ENCODE peak calls at places on chromosomes 1 and 21, in six cellular contexts. One of them, this sample, is unnamed.

GRCh38 chr1:172874950-172875349 is 175.8 kb downstream of the TNFSF18 start:
- DNase-seq in ACHN: no peak
- DNase-seq in stimulated activated CD8-positive, alpha-beta memory T cell treated with anti-CD3 and anti-CD28 coated beads, Interleukin-7, amount 100 ng/mL, for 1 hour: no peak
- DNase-seq in MM.1S: peak; percentile 77
- DNase-seq in activated CD4-positive, alpha-beta T cell treated with anti-CD3 and anti-CD28 coated beads, Interleukin-2, amount 50 U/mL, for 24 hours: peak; percentile 17
- DNase-seq in uterus: no peak
- DNase-seq in this sample: no peak

GRCh38 chr1:30735124-30735523 is 11.7 kb upstream of the MATN1 start:
- DNase-seq in stimulated activated CD8-positive, alpha-beta memory T cell treated with anti-CD3 and anti-CD28 coated beads, Interleukin-7, amount 100 ng/mL, for 1 hour: no peak
- DNase-seq in ACHN: no peak
- DNase-seq in activated CD4-positive, alpha-beta T cell treated with anti-CD3 and anti-CD28 coated beads, Interleukin-2, amount 50 U/mL, for 24 hours: no peak
- DNase-seq in MM.1S: no peak
- DNase-seq in uterus: no peak
- DNase-seq in this sample: no peak

GRCh38 chr1:11960710-11961109 is 19.5 kb upstream of the MFN2 start:
- DNase-seq in uterus: no peak
- DNase-seq in stimulated activated CD8-positive, alpha-beta memory T cell treated with anti-CD3 and anti-CD28 coated beads, Interleukin-7, amount 100 ng/mL, for 1 hour: no peak
- DNase-seq in MM.1S: no peak
- DNase-seq in ACHN: no peak
- DNase-seq in activated CD4-positive, alpha-beta T cell treated with anti-CD3 and anti-CD28 coated beads, Interleukin-2, amount 50 U/mL, for 24 hours: no peak
- DNase-seq in this sample: no peak

GRCh38 chr1:160030657-160031367 is 978 bp downstream of the PIGM start:
- DNase-seq in activated CD4-positive, alpha-beta T cell treated with anti-CD3 and anti-CD28 coated beads, Interleukin-2, amount 50 U/mL, for 24 hours: peak; percentile 5
- DNase-seq in uterus: no peak
- DNase-seq in ACHN: peak; percentile 10
- DNase-seq in stimulated activated CD8-positive, alpha-beta memory T cell treated with anti-CD3 and anti-CD28 coated beads, Interleukin-7, amount 100 ng/mL, for 1 hour: no peak
- DNase-seq in MM.1S: peak; percentile 24
- DNase-seq in this sample: peak; percentile 16

GRCh38 chr1:60875139-60875538 is 207.2 kb upstream of the NFIA start:
- DNase-seq in activated CD4-positive, alpha-beta T cell treated with anti-CD3 and anti-CD28 coated beads, Interleukin-2, amount 50 U/mL, for 24 hours: no peak
- DNase-seq in ACHN: no peak
- DNase-seq in stimulated activated CD8-positive, alpha-beta memory T cell treated with anti-CD3 and anti-CD28 coated beads, Interleukin-7, amount 100 ng/mL, for 1 hour: no peak
- DNase-seq in MM.1S: no peak
- DNase-seq in uterus: no peak
- DNase-seq in this sample: no peak

GRCh38 chr1:101260531-101260930 is 23.7 kb downstream of the S1PR1 start:
- DNase-seq in activated CD4-positive, alpha-beta T cell treated with anti-CD3 and anti-CD28 coated beads, Interleukin-2, amount 50 U/mL, for 24 hours: no peak
- DNase-seq in MM.1S: no peak
- DNase-seq in uterus: no peak
- DNase-seq in ACHN: no peak
- DNase-seq in stimulated activated CD8-positive, alpha-beta memory T cell treated with anti-CD3 and anti-CD28 coated beads, Interleukin-7, amount 100 ng/mL, for 1 hour: no peak
- DNase-seq in this sample: no peak

GRCh38 chr1:14303011-14303410 is 295.5 kb upstream of the KAZN start:
- DNase-seq in activated CD4-positive, alpha-beta T cell treated with anti-CD3 and anti-CD28 coated beads, Interleukin-2, amount 50 U/mL, for 24 hours: no peak
- DNase-seq in ACHN: peak; percentile 16
- DNase-seq in MM.1S: no peak
- DNase-seq in stimulated activated CD8-positive, alpha-beta memory T cell treated with anti-CD3 and anti-CD28 coated beads, Interleukin-7, amount 100 ng/mL, for 1 hour: no peak
- DNase-seq in uterus: no peak
- DNase-seq in this sample: no peak

GRCh38 chr1:109788695-109789521 is 25.2 kb upstream of the EPS8L3 start:
- DNase-seq in stimulated activated CD8-positive, alpha-beta memory T cell treated with anti-CD3 and anti-CD28 coated beads, Interleukin-7, amount 100 ng/mL, for 1 hour: no peak
- DNase-seq in uterus: peak; percentile 13
- DNase-seq in activated CD4-positive, alpha-beta T cell treated with anti-CD3 and anti-CD28 coated beads, Interleukin-2, amount 50 U/mL, for 24 hours: no peak
- DNase-seq in ACHN: peak; percentile 30
- DNase-seq in MM.1S: no peak
- DNase-seq in this sample: peak; percentile 50

GRCh38 chr1:97796716-97797115 is 124.1 kb downstream of the DPYD start:
- DNase-seq in stimulated activated CD8-positive, alpha-beta memory T cell treated with anti-CD3 and anti-CD28 coated beads, Interleukin-7, amount 100 ng/mL, for 1 hour: no peak
- DNase-seq in MM.1S: no peak
- DNase-seq in activated CD4-positive, alpha-beta T cell treated with anti-CD3 and anti-CD28 coated beads, Interleukin-2, amount 50 U/mL, for 24 hours: no peak
- DNase-seq in ACHN: no peak
- DNase-seq in uterus: no peak
- DNase-seq in this sample: no peak

GRCh38 chr1:36508257-36508656 is 25.5 kb upstream of the CSF3R start:
- DNase-seq in uterus: no peak
- DNase-seq in ACHN: no peak
- DNase-seq in activated CD4-positive, alpha-beta T cell treated with anti-CD3 and anti-CD28 coated beads, Interleukin-2, amount 50 U/mL, for 24 hours: no peak
- DNase-seq in MM.1S: no peak
- DNase-seq in stimulated activated CD8-positive, alpha-beta memory T cell treated with anti-CD3 and anti-CD28 coated beads, Interleukin-7, amount 100 ng/mL, for 1 hour: no peak
- DNase-seq in this sample: no peak

GRCh38 chr1:201475915-201476669 is 7.1 kb upstream of the PHLDA3 start:
- DNase-seq in MM.1S: no peak
- DNase-seq in uterus: no peak
- DNase-seq in ACHN: no peak
- DNase-seq in stimulated activated CD8-positive, alpha-beta memory T cell treated with anti-CD3 and anti-CD28 coated beads, Interleukin-7, amount 100 ng/mL, for 1 hour: no peak
- DNase-seq in activated CD4-positive, alpha-beta T cell treated with anti-CD3 and anti-CD28 coated beads, Interleukin-2, amount 50 U/mL, for 24 hours: no peak
- DNase-seq in this sample: no peak

GRCh38 chr1:20604678-20605077 is 15.8 kb downstream of the CDA start:
- DNase-seq in activated CD4-positive, alpha-beta T cell treated with anti-CD3 and anti-CD28 coated beads, Interleukin-2, amount 50 U/mL, for 24 hours: no peak
- DNase-seq in stimulated activated CD8-positive, alpha-beta memory T cell treated with anti-CD3 and anti-CD28 coated beads, Interleukin-7, amount 100 ng/mL, for 1 hour: no peak
- DNase-seq in MM.1S: no peak
- DNase-seq in ACHN: no peak
- DNase-seq in uterus: no peak
- DNase-seq in this sample: no peak

GRCh38 chr1:115113781-115114180 is 24.5 kb upstream of the TSPAN2 start:
- DNase-seq in ACHN: no peak
- DNase-seq in MM.1S: no peak
- DNase-seq in uterus: no peak
- DNase-seq in stimulated activated CD8-positive, alpha-beta memory T cell treated with anti-CD3 and anti-CD28 coated beads, Interleukin-7, amount 100 ng/mL, for 1 hour: no peak
- DNase-seq in activated CD4-positive, alpha-beta T cell treated with anti-CD3 and anti-CD28 coated beads, Interleukin-2, amount 50 U/mL, for 24 hours: no peak
- DNase-seq in this sample: no peak

GRCh38 chr1:50747394-50747793 is 212.7 kb downstream of the FAF1 start:
- DNase-seq in ACHN: no peak
- DNase-seq in MM.1S: no peak
- DNase-seq in stimulated activated CD8-positive, alpha-beta memory T cell treated with anti-CD3 and anti-CD28 coated beads, Interleukin-7, amount 100 ng/mL, for 1 hour: no peak
- DNase-seq in uterus: no peak
- DNase-seq in activated CD4-positive, alpha-beta T cell treated with anti-CD3 and anti-CD28 coated beads, Interleukin-2, amount 50 U/mL, for 24 hours: no peak
- DNase-seq in this sample: no peak

GRCh38 chr1:209072481-209072880 is 511.0 kb upstream of the CAMK1G start:
- DNase-seq in activated CD4-positive, alpha-beta T cell treated with anti-CD3 and anti-CD28 coated beads, Interleukin-2, amount 50 U/mL, for 24 hours: no peak
- DNase-seq in stimulated activated CD8-positive, alpha-beta memory T cell treated with anti-CD3 and anti-CD28 coated beads, Interleukin-7, amount 100 ng/mL, for 1 hour: no peak
- DNase-seq in MM.1S: no peak
- DNase-seq in ACHN: no peak
- DNase-seq in uterus: no peak
- DNase-seq in this sample: no peak

GRCh38 chr1:19811206-19811851 is 3.8 kb downstream of the RNF186 start:
- DNase-seq in MM.1S: peak; percentile 50
- DNase-seq in stimulated activated CD8-positive, alpha-beta memory T cell treated with anti-CD3 and anti-CD28 coated beads, Interleukin-7, amount 100 ng/mL, for 1 hour: peak; percentile 13
- DNase-seq in ACHN: peak; percentile 48
- DNase-seq in uterus: no peak
- DNase-seq in activated CD4-positive, alpha-beta T cell treated with anti-CD3 and anti-CD28 coated beads, Interleukin-2, amount 50 U/mL, for 24 hours: peak; percentile 27
- DNase-seq in this sample: peak; percentile 32

GRCh38 chr1:85465099-85465790 is at the start of gene DDAH1:
- DNase-seq in uterus: peak; percentile 50
- DNase-seq in activated CD4-positive, alpha-beta T cell treated with anti-CD3 and anti-CD28 coated beads, Interleukin-2, amount 50 U/mL, for 24 hours: no peak
- DNase-seq in ACHN: peak; percentile 72
- DNase-seq in MM.1S: peak; percentile 70
- DNase-seq in stimulated activated CD8-positive, alpha-beta memory T cell treated with anti-CD3 and anti-CD28 coated beads, Interleukin-7, amount 100 ng/mL, for 1 hour: no peak
- DNase-seq in this sample: peak; percentile 87

GRCh38 chr21:29520146-29520545 is 221.4 kb downstream of the BACH1 start:
- DNase-seq in MM.1S: no peak
- DNase-seq in ACHN: no peak
- DNase-seq in uterus: no peak
- DNase-seq in stimulated activated CD8-positive, alpha-beta memory T cell treated with anti-CD3 and anti-CD28 coated beads, Interleukin-7, amount 100 ng/mL, for 1 hour: no peak
- DNase-seq in activated CD4-positive, alpha-beta T cell treated with anti-CD3 and anti-CD28 coated beads, Interleukin-2, amount 50 U/mL, for 24 hours: no peak
- DNase-seq in this sample: no peak

GRCh38 chr1:2112280-2112701 is 62.1 kb downstream of the PRKCZ start:
- DNase-seq in uterus: no peak
- DNase-seq in activated CD4-positive, alpha-beta T cell treated with anti-CD3 and anti-CD28 coated beads, Interleukin-2, amount 50 U/mL, for 24 hours: no peak
- DNase-seq in ACHN: no peak
- DNase-seq in MM.1S: no peak
- DNase-seq in stimulated activated CD8-positive, alpha-beta memory T cell treated with anti-CD3 and anti-CD28 coated beads, Interleukin-7, amount 100 ng/mL, for 1 hour: no peak
- DNase-seq in this sample: no peak

GRCh38 chr1:33435096-33435820 is 4.4 kb upstream of the PHC2 start:
- DNase-seq in ACHN: no peak
- DNase-seq in activated CD4-positive, alpha-beta T cell treated with anti-CD3 and anti-CD28 coated beads, Interleukin-2, amount 50 U/mL, for 24 hours: no peak
- DNase-seq in uterus: no peak
- DNase-seq in stimulated activated CD8-positive, alpha-beta memory T cell treated with anti-CD3 and anti-CD28 coated beads, Interleukin-7, amount 100 ng/mL, for 1 hour: no peak
- DNase-seq in MM.1S: no peak
- DNase-seq in this sample: no peak

GRCh38 chr1:185170291-185170848 is 13.4 kb downstream of the SWT1 start:
- DNase-seq in ACHN: peak; percentile 77
- DNase-seq in uterus: no peak
- DNase-seq in activated CD4-positive, alpha-beta T cell treated with anti-CD3 and anti-CD28 coated beads, Interleukin-2, amount 50 U/mL, for 24 hours: peak; percentile 34
- DNase-seq in stimulated activated CD8-positive, alpha-beta memory T cell treated with anti-CD3 and anti-CD28 coated beads, Interleukin-7, amount 100 ng/mL, for 1 hour: no peak
- DNase-seq in MM.1S: peak; percentile 76
- DNase-seq in this sample: peak; percentile 79

GRCh38 chr21:45845790-45846130 is 135.8 kb upstream of the COL6A1 start:
- DNase-seq in stimulated activated CD8-positive, alpha-beta memory T cell treated with anti-CD3 and anti-CD28 coated beads, Interleukin-7, amount 100 ng/mL, for 1 hour: no peak
- DNase-seq in activated CD4-positive, alpha-beta T cell treated with anti-CD3 and anti-CD28 coated beads, Interleukin-2, amount 50 U/mL, for 24 hours: no peak
- DNase-seq in ACHN: no peak
- DNase-seq in MM.1S: no peak
- DNase-seq in uterus: no peak
- DNase-seq in this sample: no peak

GRCh38 chr1:151934048-151934493 is 24.8 kb upstream of the THEM4 start:
- DNase-seq in activated CD4-positive, alpha-beta T cell treated with anti-CD3 and anti-CD28 coated beads, Interleukin-2, amount 50 U/mL, for 24 hours: peak; percentile 53
- DNase-seq in MM.1S: peak; percentile 77
- DNase-seq in ACHN: peak; percentile 79
- DNase-seq in uterus: no peak
- DNase-seq in stimulated activated CD8-positive, alpha-beta memory T cell treated with anti-CD3 and anti-CD28 coated beads, Interleukin-7, amount 100 ng/mL, for 1 hour: no peak
- DNase-seq in this sample: peak; percentile 81

GRCh38 chr1:61330571-61330970 is 248.2 kb downstream of the NFIA start:
- DNase-seq in stimulated activated CD8-positive, alpha-beta memory T cell treated with anti-CD3 and anti-CD28 coated beads, Interleukin-7, amount 100 ng/mL, for 1 hour: no peak
- DNase-seq in MM.1S: no peak
- DNase-seq in uterus: no peak
- DNase-seq in activated CD4-positive, alpha-beta T cell treated with anti-CD3 and anti-CD28 coated beads, Interleukin-2, amount 50 U/mL, for 24 hours: no peak
- DNase-seq in ACHN: no peak
- DNase-seq in this sample: no peak

GRCh38 chr1:160656737-160657476 is 10.1 kb upstream of the SLAMF1 start:
- DNase-seq in MM.1S: no peak
- DNase-seq in stimulated activated CD8-positive, alpha-beta memory T cell treated with anti-CD3 and anti-CD28 coated beads, Interleukin-7, amount 100 ng/mL, for 1 hour: no peak
- DNase-seq in ACHN: no peak
- DNase-seq in activated CD4-positive, alpha-beta T cell treated with anti-CD3 and anti-CD28 coated beads, Interleukin-2, amount 50 U/mL, for 24 hours: no peak
- DNase-seq in uterus: no peak
- DNase-seq in this sample: no peak

GRCh38 chr1:119387858-119388257 is 19.3 kb downstream of the HAO2 start:
- DNase-seq in MM.1S: no peak
- DNase-seq in stimulated activated CD8-positive, alpha-beta memory T cell treated with anti-CD3 and anti-CD28 coated beads, Interleukin-7, amount 100 ng/mL, for 1 hour: no peak
- DNase-seq in uterus: no peak
- DNase-seq in ACHN: no peak
- DNase-seq in activated CD4-positive, alpha-beta T cell treated with anti-CD3 and anti-CD28 coated beads, Interleukin-2, amount 50 U/mL, for 24 hours: no peak
- DNase-seq in this sample: no peak

GRCh38 chr1:18875107-18875795 is 15.8 kb upstream of the TAS1R2 start:
- DNase-seq in activated CD4-positive, alpha-beta T cell treated with anti-CD3 and anti-CD28 coated beads, Interleukin-2, amount 50 U/mL, for 24 hours: peak; percentile 51
- DNase-seq in stimulated activated CD8-positive, alpha-beta memory T cell treated with anti-CD3 and anti-CD28 coated beads, Interleukin-7, amount 100 ng/mL, for 1 hour: peak; percentile 50
- DNase-seq in uterus: peak; percentile 74
- DNase-seq in MM.1S: peak; percentile 70
- DNase-seq in ACHN: peak; percentile 81
- DNase-seq in this sample: peak; percentile 90

GRCh38 chr1:25020173-25020840 is 90.2 kb upstream of the RUNX3 start:
- DNase-seq in stimulated activated CD8-positive, alpha-beta memory T cell treated with anti-CD3 and anti-CD28 coated beads, Interleukin-7, amount 100 ng/mL, for 1 hour: no peak
- DNase-seq in activated CD4-positive, alpha-beta T cell treated with anti-CD3 and anti-CD28 coated beads, Interleukin-2, amount 50 U/mL, for 24 hours: no peak
- DNase-seq in MM.1S: no peak
- DNase-seq in ACHN: no peak
- DNase-seq in uterus: no peak
- DNase-seq in this sample: no peak

GRCh38 chr1:181033128-181033798 is 520 bp upstream of the MR1 start:
- DNase-seq in activated CD4-positive, alpha-beta T cell treated with anti-CD3 and anti-CD28 coated beads, Interleukin-2, amount 50 U/mL, for 24 hours: peak; percentile 6
- DNase-seq in MM.1S: no peak
- DNase-seq in ACHN: peak; percentile 43
- DNase-seq in stimulated activated CD8-positive, alpha-beta memory T cell treated with anti-CD3 and anti-CD28 coated beads, Interleukin-7, amount 100 ng/mL, for 1 hour: no peak
- DNase-seq in uterus: no peak
- DNase-seq in this sample: peak; percentile 31

GRCh38 chr1:66705100-66705499 is 47.2 kb upstream of the DYNLT5 start:
- DNase-seq in MM.1S: no peak
- DNase-seq in activated CD4-positive, alpha-beta T cell treated with anti-CD3 and anti-CD28 coated beads, Interleukin-2, amount 50 U/mL, for 24 hours: no peak
- DNase-seq in ACHN: no peak
- DNase-seq in uterus: no peak
- DNase-seq in stimulated activated CD8-positive, alpha-beta memory T cell treated with anti-CD3 and anti-CD28 coated beads, Interleukin-7, amount 100 ng/mL, for 1 hour: no peak
- DNase-seq in this sample: peak; percentile 56

GRCh38 chr1:21783679-21784603 is 992 bp upstream of the USP48 start:
- DNase-seq in activated CD4-positive, alpha-beta T cell treated with anti-CD3 and anti-CD28 coated beads, Interleukin-2, amount 50 U/mL, for 24 hours: no peak
- DNase-seq in stimulated activated CD8-positive, alpha-beta memory T cell treated with anti-CD3 and anti-CD28 coated beads, Interleukin-7, amount 100 ng/mL, for 1 hour: no peak
- DNase-seq in ACHN: peak; percentile 97
- DNase-seq in MM.1S: no peak
- DNase-seq in uterus: peak; percentile 33
- DNase-seq in this sample: peak; percentile 97

GRCh38 chr1:113142791-113143190 is 69.8 kb downstream of the LRIG2 start:
- DNase-seq in uterus: no peak
- DNase-seq in stimulated activated CD8-positive, alpha-beta memory T cell treated with anti-CD3 and anti-CD28 coated beads, Interleukin-7, amount 100 ng/mL, for 1 hour: no peak
- DNase-seq in MM.1S: peak; percentile 64
- DNase-seq in activated CD4-positive, alpha-beta T cell treated with anti-CD3 and anti-CD28 coated beads, Interleukin-2, amount 50 U/mL, for 24 hours: no peak
- DNase-seq in ACHN: no peak
- DNase-seq in this sample: no peak

GRCh38 chr1:200039849-200040479 is 12.5 kb downstream of the NR5A2 start:
- DNase-seq in ACHN: no peak
- DNase-seq in MM.1S: no peak
- DNase-seq in activated CD4-positive, alpha-beta T cell treated with anti-CD3 and anti-CD28 coated beads, Interleukin-2, amount 50 U/mL, for 24 hours: no peak
- DNase-seq in uterus: no peak
- DNase-seq in stimulated activated CD8-positive, alpha-beta memory T cell treated with anti-CD3 and anti-CD28 coated beads, Interleukin-7, amount 100 ng/mL, for 1 hour: no peak
- DNase-seq in this sample: no peak

GRCh38 chr21:45724345-45724961 is 80.9 kb downstream of the PCBP3 start:
- DNase-seq in MM.1S: no peak
- DNase-seq in uterus: no peak
- DNase-seq in ACHN: no peak
- DNase-seq in activated CD4-positive, alpha-beta T cell treated with anti-CD3 and anti-CD28 coated beads, Interleukin-2, amount 50 U/mL, for 24 hours: no peak
- DNase-seq in stimulated activated CD8-positive, alpha-beta memory T cell treated with anti-CD3 and anti-CD28 coated beads, Interleukin-7, amount 100 ng/mL, for 1 hour: no peak
- DNase-seq in this sample: no peak

GRCh38 chr1:43021547-43022474 is 63.1 kb upstream of the SLC2A1 start:
- DNase-seq in stimulated activated CD8-positive, alpha-beta memory T cell treated with anti-CD3 and anti-CD28 coated beads, Interleukin-7, amount 100 ng/mL, for 1 hour: no peak
- DNase-seq in activated CD4-positive, alpha-beta T cell treated with anti-CD3 and anti-CD28 coated beads, Interleukin-2, amount 50 U/mL, for 24 hours: no peak
- DNase-seq in MM.1S: no peak
- DNase-seq in uterus: no peak
- DNase-seq in ACHN: peak; percentile 50
- DNase-seq in this sample: no peak

GRCh38 chr1:236193184-236193583 is 50.8 kb downstream of the GPR137B start:
- DNase-seq in activated CD4-positive, alpha-beta T cell treated with anti-CD3 and anti-CD28 coated beads, Interleukin-2, amount 50 U/mL, for 24 hours: no peak
- DNase-seq in ACHN: no peak
- DNase-seq in stimulated activated CD8-positive, alpha-beta memory T cell treated with anti-CD3 and anti-CD28 coated beads, Interleukin-7, amount 100 ng/mL, for 1 hour: no peak
- DNase-seq in uterus: no peak
- DNase-seq in MM.1S: no peak
- DNase-seq in this sample: no peak

GRCh38 chr1:99745061-99745460 is 21.4 kb downstream of the FRRS1 start:
- DNase-seq in uterus: no peak
- DNase-seq in MM.1S: no peak
- DNase-seq in activated CD4-positive, alpha-beta T cell treated with anti-CD3 and anti-CD28 coated beads, Interleukin-2, amount 50 U/mL, for 24 hours: no peak
- DNase-seq in ACHN: no peak
- DNase-seq in stimulated activated CD8-positive, alpha-beta memory T cell treated with anti-CD3 and anti-CD28 coated beads, Interleukin-7, amount 100 ng/mL, for 1 hour: no peak
- DNase-seq in this sample: no peak

GRCh38 chr1:247435026-247435770 is 19.2 kb downstream of the NLRP3 start:
- DNase-seq in MM.1S: no peak
- DNase-seq in uterus: no peak
- DNase-seq in stimulated activated CD8-positive, alpha-beta memory T cell treated with anti-CD3 and anti-CD28 coated beads, Interleukin-7, amount 100 ng/mL, for 1 hour: no peak
- DNase-seq in activated CD4-positive, alpha-beta T cell treated with anti-CD3 and anti-CD28 coated beads, Interleukin-2, amount 50 U/mL, for 24 hours: no peak
- DNase-seq in ACHN: no peak
- DNase-seq in this sample: no peak